ENCODE peak calls at places on chromosomes 4 and X, in eight cellular contexts. U, V, H, G, E, Y, F and R are unnamed samples.

GRCh38 chr4:146095867-146096266 is 79.7 kb upstream of the LSM6 start:
- DNase-seq in U (no peak), V (no peak), H (no peak), G (no peak), E (no peak), Y (no peak), F (no peak), R (no peak)

GRCh38 chr4:139142097-139142496 is 34.9 kb downstream of the ELF2 start:
- DNase-seq in U (no peak), V (no peak), H (no peak), G (no peak), E (no peak), Y (peak; percentile 15), F (no peak), R (no peak)

GRCh38 chrX:131764224-131764623 is 220.3 kb downstream of the OR13H1 start:
- DNase-seq in U (no peak), V (no peak), H (no peak), G (no peak), E (no peak), Y (no peak), F (no peak), R (no peak)

GRCh38 chr4:47065099-47065498 is 33.7 kb downstream of the GABRB1 start:
- DNase-seq in U (no peak), V (no peak), H (no peak), G (no peak), E (no peak), Y (no peak), F (no peak), R (no peak)

GRCh38 chr4:152464030-152464823 is 71.7 kb downstream of the FBXW7 start:
- DNase-seq in U (no peak), V (no peak), H (no peak), G (no peak), E (no peak), Y (no peak), F (no peak), R (no peak)

GRCh38 chrX:16797358-16797757 is 11.1 kb downstream of the TXLNG start:
- DNase-seq in U (peak; percentile 22), V (no peak), H (no peak), G (no peak), E (no peak), Y (no peak), F (no peak), R (no peak)

GRCh38 chr4:33592701-33593100 is 2651.6 kb downstream of the ARAP2 start:
- DNase-seq in U (no peak), V (no peak), H (no peak), G (no peak), E (no peak), Y (no peak), F (no peak), R (no peak)

GRCh38 chrX:20594985-20595384 is 328.3 kb upstream of the RPS6KA3 start:
- DNase-seq in U (no peak), V (no peak), H (peak; percentile 38), G (no peak), E (no peak), Y (no peak), F (no peak), R (no peak)

GRCh38 chr4:13348216-13348615 is 135.9 kb downstream of the RAB28 start:
- DNase-seq in U (no peak), V (no peak), H (no peak), G (no peak), E (no peak), Y (no peak), F (no peak), R (no peak)

GRCh38 chr4:101081695-101082369 is 265.5 kb downstream of the PPP3CA start:
- DNase-seq in U (no peak), V (no peak), H (no peak), G (no peak), E (no peak), Y (no peak), F (no peak), R (no peak)

GRCh38 chr4:169256101-169256612 is 14.6 kb downstream of the SH3RF1 start:
- DNase-seq in U (no peak), V (no peak), H (no peak), G (no peak), E (no peak), Y (no peak), F (no peak), R (no peak)

GRCh38 chr4:138645289-138645688 is 370.3 kb upstream of the NOCT start:
- DNase-seq in U (no peak), V (no peak), H (no peak), G (no peak), E (no peak), Y (no peak), F (no peak), R (no peak)

GRCh38 chrX:39894626-39895025 is 203.1 kb downstream of the BCOR start:
- DNase-seq in U (no peak), V (no peak), H (no peak), G (peak; percentile 52), E (no peak), Y (no peak), F (no peak), R (no peak)

GRCh38 chr4:118757761-118758213 is 72.6 kb downstream of the METTL14 start:
- DNase-seq in U (no peak), V (no peak), H (no peak), G (no peak), E (no peak), Y (no peak), F (no peak), R (no peak)

GRCh38 chr4:82491251-82491960 is 61.0 kb downstream of the ENOPH1 start:
- DNase-seq in U (peak; percentile 64), V (no peak), H (no peak), G (no peak), E (no peak), Y (no peak), F (no peak), R (no peak)

GRCh38 chr4:22458112-22458511 is 57.8 kb downstream of the ADGRA3 start:
- DNase-seq in U (no peak), V (no peak), H (no peak), G (no peak), E (no peak), Y (no peak), F (no peak), R (no peak)

GRCh38 chr4:163554870-163555465 is 60.5 kb downstream of the TMA16 start:
- DNase-seq in U (no peak), V (no peak), H (no peak), G (no peak), E (no peak), Y (no peak), F (no peak), R (no peak)

GRCh38 chr4:28427306-28428085 is 1566.9 kb downstream of the STIM2 start:
- DNase-seq in U (no peak), V (no peak), H (no peak), G (no peak), E (no peak), Y (no peak), F (no peak), R (no peak)

GRCh38 chrX:15216280-15216679 is 53.6 kb downstream of the ASB9 start:
- DNase-seq in U (no peak), V (no peak), H (no peak), G (no peak), E (no peak), Y (no peak), F (no peak), R (no peak)

GRCh38 chrX:53186363-53186762 is 38.6 kb downstream of the KDM5C start:
- DNase-seq in U (no peak), V (no peak), H (no peak), G (no peak), E (no peak), Y (no peak), F (no peak), R (no peak)

GRCh38 chr4:105808459-105809041 is 86.7 kb upstream of the NPNT start:
- DNase-seq in U (peak; percentile 32), V (no peak), H (no peak), G (no peak), E (no peak), Y (no peak), F (no peak), R (no peak)

GRCh38 chrX:1521459-1521956 is 15.5 kb downstream of the P2RY8 start:
- DNase-seq in U (no peak), V (no peak), H (no peak), G (no peak), E (no peak), Y (peak; percentile 89), F (no peak), R (no peak)

GRCh38 chr4:121182296-121182695 is 18.2 kb upstream of the TNIP3 start:
- DNase-seq in U (no peak), V (no peak), H (no peak), G (no peak), E (no peak), Y (no peak), F (no peak), R (no peak)

GRCh38 chrX:9352243-9352642 is 112.6 kb upstream of the TBL1X start:
- DNase-seq in U (no peak), V (no peak), H (no peak), G (no peak), E (no peak), Y (no peak), F (peak; percentile 33), R (no peak)
- H3K4me3 ChIP-seq in U (no peak overlapping the region), V (no peak overlapping the region), H (no peak overlapping the region), G (no peak overlapping the region), E (no peak overlapping the region), Y (peak overlapping the region; percentile 32), F (peak overlapping the region; percentile 24), R (no peak overlapping the region)

DNA sequence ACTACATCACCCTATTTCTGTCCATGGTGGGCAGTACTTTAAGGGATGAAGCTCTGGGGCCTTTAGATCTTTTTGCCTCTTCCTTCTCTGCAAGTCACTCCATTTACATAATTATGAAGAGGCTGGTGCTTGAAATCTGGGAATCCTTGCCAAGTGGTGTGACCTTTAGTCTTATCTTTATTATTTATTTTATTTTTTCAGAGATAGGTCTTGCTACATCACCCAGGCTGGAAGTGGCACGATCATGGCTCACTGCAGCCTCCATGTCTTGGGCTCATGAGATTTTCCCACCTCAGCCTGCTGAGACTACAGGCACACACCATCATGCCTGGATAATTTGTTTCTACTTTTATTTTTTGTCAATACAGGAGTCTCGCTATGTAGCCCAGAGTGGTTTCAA is 34.4 kb upstream of the HAND2 start:
- DNase-seq in U (no peak), V (no peak), H (no peak), G (no peak), E (no peak), Y (no peak), F (no peak), R (no peak)
- TF ChIP-seq CTCF in U (no peak), V (no peak), H (no peak), G (no peak), E (no peak), Y (no peak), F (no peak), R (no peak)

GRCh38 chr4:30722092-30722915 is 2.1 kb downstream of the PCDH7 start:
- DNase-seq in U (no peak), V (no peak), H (peak; percentile 41), G (peak; percentile 27), E (peak; percentile 72), Y (peak; percentile 4), F (no peak), R (peak; percentile 22)
- H3K4me3 ChIP-seq in U (peak overlapping the region; percentile 62), V (peak overlapping the region; percentile 25), H (peak overlapping the region; percentile 73), G (no peak overlapping the region), E (peak overlapping the region; percentile 47), Y (no peak overlapping the region), F (no peak overlapping the region), R (peak overlapping the region; percentile 77)

GRCh38 chr4:148883891-148884290 is 441.7 kb upstream of the NR3C2 start:
- DNase-seq in U (no peak), V (no peak), H (no peak), G (no peak), E (no peak), Y (no peak), F (no peak), R (no peak)

GRCh38 chr4:148881860-148882643 is 439.8 kb upstream of the NR3C2 start:
- DNase-seq in U (no peak), V (no peak), H (peak; percentile 75), G (no peak), E (no peak), Y (no peak), F (no peak), R (no peak)

GRCh38 chr4:148883435-148883834 is 441.2 kb upstream of the NR3C2 start:
- DNase-seq in U (no peak), V (no peak), H (no peak), G (no peak), E (no peak), Y (no peak), F (no peak), R (no peak)
- TF ChIP-seq CTCF in U (no peak), V (no peak), H (no peak), G (no peak), E (no peak), Y (no peak), F (no peak), R (no peak)